ENCODE peak calls at places on chromosome 15, in seven cellular contexts. V is mesendoderm, D is IMR-90, S is H9, C is H1, T is mesenchymal stem cell, E is trophoblast cell. U is an unnamed sample.

GRCh38 chr15:91142097-91142744 is 42.2 kb downstream of the SV2B start:
- DNase-seq in V (peak), C (no peak), E (no peak), D (no peak), T (no peak), S (no peak), U (no peak)

GRCh38 chr15:79185199-79185598 is 94.6 kb upstream of the RASGRF1 start:
- DNase-seq in E (no peak), C (peak), D (no peak), S (peak), T (no peak), V (peak), U (no peak)

GRCh38 chr15:65215496-65215895 is 4.2 kb upstream of the CILP start:
- DNase-seq in E (no peak), C (no peak), V (no peak), T (no peak), S (no peak), D (no peak), U (no peak)

GRCh38 chr15:87144775-87145174 is 1065.1 kb downstream of the AGBL1 start:
- DNase-seq in E (no peak), V (no peak), S (no peak), T (peak), D (peak), C (no peak), U (no peak)

GRCh38 chr15:83210619-83211018 is 3.0 kb upstream of the HDGFL3 start:
- DNase-seq in S (no peak), V (no peak), T (no peak), D (no peak), E (no peak), C (no peak), U (no peak)

GRCh38 chr15:32861741-32862140 is 143.9 kb downstream of the GREM1 start:
- DNase-seq in C (peak), S (peak), E (peak), T (peak), V (peak), D (peak), U (peak)

GRCh38 chr15:41207687-41208448 is 22.7 kb downstream of the EXD1 start:
- DNase-seq in E (no peak), C (no peak), V (no peak), S (no peak), D (peak), T (peak), U (no peak)

GRCh38 chr15:35723852-35724251 is 177.9 kb upstream of the DPH6 start:
- DNase-seq in T (no peak), S (no peak), C (no peak), V (no peak), E (no peak), D (no peak), U (no peak)

GRCh38 chr15:65767895-65768294 is 24.2 kb downstream of the DENND4A start:
- DNase-seq in C (no peak), V (no peak), D (no peak), T (no peak), S (no peak), E (no peak), U (no peak)

GRCh38 chr15:69140306-69140705 is 20.1 kb upstream of the GLCE start:
- DNase-seq in D (no peak), T (no peak), E (no peak), C (no peak), S (no peak), V (no peak), U (no peak)

GRCh38 chr15:69141286-69141701 is 19.1 kb upstream of the GLCE start:
- DNase-seq in E (no peak), V (no peak), D (peak), S (no peak), T (peak), C (no peak), U (no peak)

GRCh38 chr15:69144530-69144929 is 15.9 kb upstream of the GLCE start:
- DNase-seq in S (no peak), V (no peak), C (no peak), T (no peak), E (no peak), D (no peak), U (no peak)

GRCh38 chr15:69143756-69144436 is 16.5 kb upstream of the GLCE start:
- DNase-seq in V (no peak), E (no peak), C (no peak), D (no peak), T (no peak), S (no peak), U (no peak)

GRCh38 chr15:69141833-69142232 is 18.6 kb upstream of the GLCE start:
- DNase-seq in S (no peak), C (no peak), D (no peak), V (no peak), T (no peak), E (no peak), U (no peak)
- H3K23ac ChIP-seq in S (no peak), C (no peak), D (no peak), V (no peak), T (no peak), E (no peak), U (no peak)

GRCh38 chr15:80308002-80308401 is 56.0 kb upstream of the CTXND1 start:
- DNase-seq in D (no peak), T (no peak), V (peak), C (peak), E (no peak), S (peak), U (no peak)

GRCh38 chr15:80309769-80310384 is 57.9 kb upstream of the CTXND1 start:
- DNase-seq in E (no peak), T (peak), V (peak), S (no peak), C (no peak), D (peak), U (peak)

DNA sequence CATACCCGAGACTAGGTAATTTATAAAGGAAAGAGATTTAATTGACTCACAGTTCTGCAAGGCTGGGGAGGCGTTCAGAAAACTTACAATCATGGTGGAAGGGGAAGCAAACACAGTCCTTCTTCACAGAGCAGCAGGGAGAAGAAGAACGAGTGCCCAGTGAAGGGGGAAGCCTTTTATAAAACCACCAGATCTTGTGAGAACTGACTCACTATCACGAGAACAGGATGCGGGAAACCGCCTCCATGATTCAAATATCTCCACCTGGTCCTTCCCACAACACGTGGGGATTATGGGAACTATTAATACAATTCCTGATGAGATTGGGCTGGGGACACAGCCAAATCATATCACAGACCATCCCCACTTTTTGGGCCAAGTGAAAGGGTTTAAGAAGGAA is 58.8 kb upstream of the CTXND1 start:
- DNase-seq in D (no peak), S (no peak), V (no peak), E (no peak), C (no peak), T (no peak), U (no peak)
- H3K9ac ChIP-seq in D (no peak), S (no peak), V (no peak), E (no peak), C (no peak), T (no peak), U (no peak)

GRCh38 chr15:89401636-89402252 is 67.1 kb upstream of the POLG start:
- DNase-seq in V (no peak), E (no peak), S (no peak), T (peak), C (no peak), D (peak), U (no peak)

GRCh38 chr15:89404023-89404422 is 69.4 kb upstream of the POLG start:
- DNase-seq in C (no peak), T (no peak), D (no peak), E (no peak), V (no peak), S (no peak), U (no peak)

GRCh38 chr15:89400121-89400996 is 65.7 kb upstream of the POLG start:
- DNase-seq in V (no peak), C (no peak), T (no peak), S (peak), E (no peak), D (no peak), U (no peak)

GRCh38 chr15:89400997-89401590 is 66.5 kb upstream of the POLG start:
- DNase-seq in C (no peak), D (no peak), E (no peak), S (no peak), V (no peak), T (no peak), U (no peak)

GRCh38 chr15:89402406-89402805 is 67.8 kb upstream of the POLG start:
- DNase-seq in C (no peak), V (no peak), D (no peak), E (no peak), S (no peak), T (no peak), U (no peak)
- H3K23ac ChIP-seq in C (no peak), V (no peak), D (peak), E (no peak), S (no peak), T (no peak), U (no peak)

DNA sequence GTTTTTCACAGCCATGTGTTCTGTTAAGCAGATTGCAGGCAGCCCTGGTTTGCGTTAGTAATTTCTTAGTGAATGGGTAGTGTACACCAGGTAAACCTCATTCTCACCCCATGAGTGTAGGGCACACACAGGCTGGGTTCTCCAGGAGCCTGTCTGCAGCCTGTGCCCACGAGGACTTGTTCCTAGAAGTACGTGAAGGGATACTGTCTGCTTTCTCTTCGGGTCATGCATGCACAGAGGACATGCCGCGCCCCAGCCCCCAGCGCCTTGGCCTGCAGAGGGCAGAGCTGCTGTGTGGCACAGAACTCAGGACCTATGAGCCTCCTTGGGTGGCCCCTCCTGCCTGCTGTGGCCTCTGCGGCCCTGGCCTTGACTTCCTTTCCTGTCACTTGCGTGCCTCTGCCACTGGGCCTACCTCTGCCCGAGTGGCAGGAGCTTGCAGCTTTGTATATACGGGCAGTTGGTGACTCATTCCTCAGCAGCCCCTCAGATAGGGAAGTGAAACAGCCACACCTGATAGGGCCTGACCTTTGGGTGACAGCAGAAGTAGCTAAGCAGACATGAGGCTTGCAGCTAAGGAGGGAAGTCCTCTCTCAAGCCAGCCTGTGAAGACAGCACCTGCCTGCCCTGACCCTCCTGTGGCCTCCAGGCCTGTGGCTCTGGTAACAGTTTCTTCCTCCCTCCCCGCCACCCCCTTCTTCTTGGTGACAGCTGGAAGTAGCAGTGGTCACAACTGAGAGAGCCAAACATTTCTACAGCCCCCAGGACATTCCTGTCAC is 19.5 kb downstream of the PPCDC start:
- DNase-seq in S (peak), V (peak), C (peak), D (peak), T (peak), E (peak), U (no peak)
- H3K9ac ChIP-seq in S (no peak), V (no peak), C (no peak), D (peak), T (peak), E (no peak), U (no peak)